ENCODE peak calls at places on chromosome 21, in four cellular contexts. B is WTC11, O is K562, V is HepG2. F is an unnamed sample.

GRCh38 chr21:32463889-32464300 is 51.4 kb downstream of the EVA1C start:
- DNase-seq in B (no peak), O (no peak), V (peak), F (no peak)

GRCh38 chr21:14595449-14595848 is 49.3 kb upstream of the SAMSN1 start:
- DNase-seq in B (no peak), O (no peak), V (no peak), F (no peak)

GRCh38 chr21:26377111-26377694 is 195.9 kb downstream of the CYYR1 start:
- DNase-seq in O (no peak), V (no peak), B (no peak), F (no peak)

GRCh38 chr21:42057861-42058437 is 13.2 kb upstream of the UMODL1 start:
- DNase-seq in B (no peak), O (no peak), V (no peak), F (no peak)

GRCh38 chr21:26115899-26116298 is 54.7 kb downstream of the APP start:
- DNase-seq in B (no peak), O (no peak), V (no peak), F (no peak)

GRCh38 chr21:43312751-43313169 is 114.2 kb downstream of the SIK1 start:
- DNase-seq in V (peak), B (peak), O (no peak), F (no peak)

GRCh38 chr21:15856813-15857212 is 127.0 kb downstream of the USP25 start:
- DNase-seq in V (no peak), B (no peak), O (no peak), F (no peak)

GRCh38 chr21:31326478-31327247 is 17.4 kb downstream of the TIAM1 start:
- DNase-seq in B (no peak), O (no peak), V (no peak), F (no peak)

GRCh38 chr21:30126575-30126974 is 40.0 kb downstream of the CLDN17 start:
- DNase-seq in O (no peak), V (no peak), B (no peak), F (no peak)

GRCh38 chr21:23471877-23472276 is 2135.4 kb downstream of the MRPL39 start:
- DNase-seq in O (no peak), B (no peak), V (no peak), F (no peak)
- TF ChIP-seq ELF4 in O (no peak), B (no peak), V (no peak), F (no peak)

GRCh38 chr21:45800339-45801080 is 157.0 kb downstream of the PCBP3 start:
- DNase-seq in B (no peak), O (no peak), V (peak), F (no peak)
- TF ChIP-seq ELF4 in B (no peak), O (no peak), V (no peak), F (no peak)

GRCh38 chr21:46459356-46460112 is 843 bp downstream of the DIP2A start:
- DNase-seq in O (peak), V (no peak), B (peak), F (no peak)
- TF ChIP-seq ELF4 in O (no peak), V (no peak), B (no peak), F (no peak)

GRCh38 chr21:38181101-38181500 is 75.7 kb upstream of the KCNJ15 start:
- DNase-seq in B (no peak), O (no peak), V (no peak), F (no peak)
- TF ChIP-seq ELF4 in B (no peak), O (no peak), V (no peak), F (no peak)

GRCh38 chr21:39911286-39911685 is 44.0 kb downstream of the PCP4 start:
- DNase-seq in V (no peak), O (no peak), B (peak), F (no peak)
- TF ChIP-seq ELF4 in V (no peak), O (no peak), B (no peak), F (no peak)

GRCh38 chr21:35796834-35797233 is 263.5 kb downstream of the SETD4 start:
- DNase-seq in O (no peak), B (no peak), V (no peak), F (no peak)
- TF ChIP-seq ELF4 in O (no peak), B (no peak), V (no peak), F (no peak)

F was measured in HEK293T.